ENCODE peak calls at places on chromosomes 4 and X, in six cellular contexts. One of them, this sample, is unnamed.
A peak's percentile ranks its signal among the peaks of the same experiment; 100 is the strongest.

GRCh38 chrX:20294957-20295356 is 28.2 kb upstream of the RPS6KA3 start:
- DNase-seq in neuronal stem cell: no peak
- DNase-seq in mesendoderm: no peak
- DNase-seq in H1: no peak
- DNase-seq in trophoblast cell: no peak
- DNase-seq in IMR-90: no peak
- DNase-seq in this sample: no peak

GRCh38 chr4:124940387-124940786 is 227.9 kb upstream of the ANKRD50 start:
- DNase-seq in H1: no peak
- DNase-seq in mesendoderm: peak; percentile 66
- DNase-seq in IMR-90: peak; percentile 98
- DNase-seq in trophoblast cell: peak; percentile 90
- DNase-seq in neuronal stem cell: no peak
- DNase-seq in this sample: peak; percentile 79

GRCh38 chr4:70670332-70671014 is 4.2 kb upstream of the JCHAIN start:
- DNase-seq in mesendoderm: no peak
- DNase-seq in H1: no peak
- DNase-seq in neuronal stem cell: no peak
- DNase-seq in trophoblast cell: no peak
- DNase-seq in IMR-90: peak; percentile 75
- DNase-seq in this sample: no peak

GRCh38 chr4:145041378-145041777 is 56.6 kb downstream of the ANAPC10 start:
- DNase-seq in IMR-90: no peak
- DNase-seq in neuronal stem cell: no peak
- DNase-seq in mesendoderm: no peak
- DNase-seq in trophoblast cell: no peak
- DNase-seq in H1: no peak
- DNase-seq in this sample: no peak

GRCh38 chrX:132258509-132258908 is 39.3 kb upstream of the RAP2C start:
- DNase-seq in neuronal stem cell: no peak
- DNase-seq in trophoblast cell: no peak
- DNase-seq in IMR-90: no peak
- DNase-seq in H1: no peak
- DNase-seq in mesendoderm: no peak
- DNase-seq in this sample: no peak

GRCh38 chr4:78880874-78881492 is 58.3 kb downstream of the PAQR3 start:
- DNase-seq in IMR-90: no peak
- DNase-seq in mesendoderm: no peak
- DNase-seq in H1: no peak
- DNase-seq in trophoblast cell: no peak
- DNase-seq in neuronal stem cell: no peak
- DNase-seq in this sample: no peak

GRCh38 chr4:98586231-98586630 is 72.2 kb downstream of the TSPAN5 start:
- DNase-seq in neuronal stem cell: no peak
- DNase-seq in H1: no peak
- DNase-seq in IMR-90: no peak
- DNase-seq in mesendoderm: no peak
- DNase-seq in trophoblast cell: no peak
- DNase-seq in this sample: no peak

GRCh38 chrX:10239611-10240064 is 82.9 kb downstream of the CLCN4 start:
- DNase-seq in IMR-90: peak; percentile 77
- DNase-seq in mesendoderm: no peak
- DNase-seq in trophoblast cell: no peak
- DNase-seq in neuronal stem cell: no peak
- DNase-seq in H1: no peak
- DNase-seq in this sample: peak; percentile 44

GRCh38 chr4:125368161-125368560 is 53.4 kb downstream of the FAT4 start:
- DNase-seq in trophoblast cell: no peak
- DNase-seq in IMR-90: peak; percentile 70
- DNase-seq in H1: no peak
- DNase-seq in mesendoderm: no peak
- DNase-seq in neuronal stem cell: no peak
- DNase-seq in this sample: peak; percentile 19

GRCh38 chr4:24912252-24913098 is at the start of gene CCDC149:
- DNase-seq in neuronal stem cell: peak; percentile 51
- DNase-seq in IMR-90: peak; percentile 57
- DNase-seq in H1: peak; percentile 79
- DNase-seq in mesendoderm: peak; percentile 89
- DNase-seq in trophoblast cell: peak; percentile 77
- DNase-seq in this sample: peak; percentile 64

GRCh38 chrX:68846536-68846935 is 17.7 kb downstream of the EFNB1 start:
- DNase-seq in IMR-90: peak; percentile 22
- DNase-seq in trophoblast cell: no peak
- DNase-seq in mesendoderm: peak; percentile 75
- DNase-seq in neuronal stem cell: peak; percentile 44
- DNase-seq in H1: peak; percentile 55
- DNase-seq in this sample: peak; percentile 54

GRCh38 chr4:133000012-133000411 is 149.1 kb upstream of the PCDH10 start:
- DNase-seq in mesendoderm: peak; percentile 14
- DNase-seq in neuronal stem cell: no peak
- DNase-seq in IMR-90: no peak
- DNase-seq in trophoblast cell: peak; percentile 65
- DNase-seq in H1: no peak
- DNase-seq in this sample: peak; percentile 70

GRCh38 chr4:66887061-66887460 is 658.2 kb downstream of the CENPC start:
- DNase-seq in H1: no peak
- DNase-seq in trophoblast cell: no peak
- DNase-seq in neuronal stem cell: no peak
- DNase-seq in mesendoderm: no peak
- DNase-seq in IMR-90: no peak
- DNase-seq in this sample: no peak

GRCh38 chr4:169741569-169741968 is 16.2 kb downstream of the HPF1 start:
- DNase-seq in trophoblast cell: no peak
- DNase-seq in H1: no peak
- DNase-seq in IMR-90: no peak
- DNase-seq in mesendoderm: no peak
- DNase-seq in neuronal stem cell: no peak
- DNase-seq in this sample: peak; percentile 14

GRCh38 chrX:23952984-23953907 is 45.4 kb downstream of the CXorf58 start:
- DNase-seq in IMR-90: no peak
- DNase-seq in neuronal stem cell: no peak
- DNase-seq in trophoblast cell: peak; percentile 60
- DNase-seq in mesendoderm: peak; percentile 76
- DNase-seq in H1: no peak
- DNase-seq in this sample: no peak

GRCh38 chr4:128354205-128354821 is 66.7 kb upstream of the PGRMC2 start:
- DNase-seq in trophoblast cell: peak; percentile 96
- DNase-seq in IMR-90: peak; percentile 97
- DNase-seq in mesendoderm: peak; percentile 88
- DNase-seq in H1: no peak
- DNase-seq in neuronal stem cell: peak; percentile 11
- DNase-seq in this sample: peak; percentile 95

GRCh38 chr4:15755781-15756180 is 22.3 kb upstream of the CD38 start:
- DNase-seq in trophoblast cell: no peak
- DNase-seq in neuronal stem cell: no peak
- DNase-seq in mesendoderm: no peak
- DNase-seq in IMR-90: peak; percentile 12
- DNase-seq in H1: no peak
- DNase-seq in this sample: peak; percentile 56

GRCh38 chr4:48968814-48969213 is 17.3 kb upstream of the CWH43 start:
- DNase-seq in trophoblast cell: peak; percentile 76
- DNase-seq in mesendoderm: no peak
- DNase-seq in IMR-90: peak; percentile 96
- DNase-seq in H1: no peak
- DNase-seq in neuronal stem cell: no peak
- DNase-seq in this sample: peak; percentile 50

GRCh38 chrX:133607419-133608348 is 192.4 kb upstream of the GPC4 start:
- DNase-seq in neuronal stem cell: no peak
- DNase-seq in IMR-90: no peak
- DNase-seq in H1: no peak
- DNase-seq in trophoblast cell: no peak
- DNase-seq in mesendoderm: no peak
- DNase-seq in this sample: no peak

GRCh38 chr4:152614337-152614736 is 65.5 kb downstream of the TMEM154 start:
- DNase-seq in trophoblast cell: peak; percentile 38
- DNase-seq in H1: peak; percentile 35
- DNase-seq in mesendoderm: no peak
- DNase-seq in IMR-90: no peak
- DNase-seq in neuronal stem cell: no peak
- DNase-seq in this sample: no peak

GRCh38 chr4:82891728-82892466 is 944 bp upstream of the SEC31A start:
- DNase-seq in H1: no peak
- DNase-seq in trophoblast cell: no peak
- DNase-seq in neuronal stem cell: no peak
- DNase-seq in mesendoderm: peak; percentile 52
- DNase-seq in IMR-90: peak; percentile 35
- DNase-seq in this sample: peak; percentile 55

GRCh38 chr4:41169256-41169655 is 45.1 kb downstream of the APBB2 start:
- DNase-seq in IMR-90: no peak
- DNase-seq in neuronal stem cell: no peak
- DNase-seq in H1: no peak
- DNase-seq in trophoblast cell: peak; percentile 74
- DNase-seq in mesendoderm: no peak
- DNase-seq in this sample: no peak

GRCh38 chr4:154877110-154877760 is 96.2 kb downstream of the RBM46 start:
- DNase-seq in mesendoderm: no peak
- DNase-seq in IMR-90: peak; percentile 32
- DNase-seq in H1: no peak
- DNase-seq in trophoblast cell: no peak
- DNase-seq in neuronal stem cell: no peak
- DNase-seq in this sample: no peak

GRCh38 chr4:109827672-109828071 is at the start of gene RRH:
- DNase-seq in trophoblast cell: no peak
- DNase-seq in IMR-90: no peak
- DNase-seq in mesendoderm: no peak
- DNase-seq in neuronal stem cell: no peak
- DNase-seq in H1: no peak
- DNase-seq in this sample: no peak

GRCh38 chr4:60805500-60806313 is 394.4 kb upstream of the ADGRL3 start:
- DNase-seq in IMR-90: peak; percentile 31
- DNase-seq in trophoblast cell: peak; percentile 74
- DNase-seq in mesendoderm: peak; percentile 65
- DNase-seq in H1: no peak
- DNase-seq in neuronal stem cell: peak; percentile 21
- DNase-seq in this sample: peak; percentile 44

GRCh38 chr4:37876156-37876555 is 14.7 kb upstream of the TBC1D1 start:
- DNase-seq in mesendoderm: no peak
- DNase-seq in IMR-90: peak; percentile 20
- DNase-seq in H1: no peak
- DNase-seq in trophoblast cell: no peak
- DNase-seq in neuronal stem cell: no peak
- DNase-seq in this sample: no peak
- H3K23ac ChIP-seq in mesendoderm: no peak overlapping the region
- H3K23ac ChIP-seq in IMR-90: no peak overlapping the region
- H3K23ac ChIP-seq in H1: no peak overlapping the region
- H3K23ac ChIP-seq in trophoblast cell: no peak overlapping the region
- H3K23ac ChIP-seq in neuronal stem cell: no peak overlapping the region
- H3K23ac ChIP-seq in this sample: no peak overlapping the region

DNA sequence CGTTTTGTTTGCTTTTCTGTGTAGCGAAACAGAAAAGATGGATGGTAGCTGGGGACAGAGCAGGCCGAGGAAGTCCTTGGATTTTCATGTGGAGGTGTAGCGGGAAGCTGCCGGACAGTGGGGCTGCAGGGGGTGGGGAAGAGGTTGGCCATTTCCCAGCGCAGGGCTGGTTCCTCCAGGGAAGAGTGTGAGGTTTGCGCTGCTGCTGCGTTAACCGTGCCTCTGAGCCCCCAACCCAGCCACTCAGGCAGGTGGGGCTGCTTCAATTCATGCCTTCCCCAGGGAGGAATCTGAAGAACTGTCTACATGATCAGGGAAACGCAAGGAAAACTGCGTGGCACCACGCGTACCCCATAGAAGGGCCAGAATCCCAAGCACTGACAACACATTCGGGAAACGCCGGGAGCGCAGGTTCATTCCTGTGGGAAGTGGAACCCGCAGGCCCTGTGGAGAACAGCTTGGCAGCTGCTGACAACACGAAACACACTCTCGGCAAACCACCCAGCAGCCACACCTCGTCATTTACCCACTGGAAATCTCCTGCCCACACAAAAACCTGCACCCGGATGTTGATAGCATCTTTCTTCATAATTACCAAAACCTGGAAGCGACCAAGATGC is 57.7 kb downstream of the PCGF3 start:
- DNase-seq in H1: no peak
- DNase-seq in IMR-90: no peak
- DNase-seq in trophoblast cell: peak; percentile 52
- DNase-seq in mesendoderm: no peak
- DNase-seq in neuronal stem cell: no peak
- DNase-seq in this sample: no peak
- H3K36me3 ChIP-seq in H1: peaks cover 41% of the 10 kb centered on the region
- H3K36me3 ChIP-seq in IMR-90: peaks cover 66% of the 10 kb centered on the region
- H3K36me3 ChIP-seq in trophoblast cell: peaks cover 64% of the 10 kb centered on the region
- H3K36me3 ChIP-seq in mesendoderm: peaks cover 12% of the 10 kb centered on the region
- H3K36me3 ChIP-seq in neuronal stem cell: peaks cover 65% of the 10 kb centered on the region
- H3K36me3 ChIP-seq in this sample: peaks cover 73% of the 10 kb centered on the region

DNA sequence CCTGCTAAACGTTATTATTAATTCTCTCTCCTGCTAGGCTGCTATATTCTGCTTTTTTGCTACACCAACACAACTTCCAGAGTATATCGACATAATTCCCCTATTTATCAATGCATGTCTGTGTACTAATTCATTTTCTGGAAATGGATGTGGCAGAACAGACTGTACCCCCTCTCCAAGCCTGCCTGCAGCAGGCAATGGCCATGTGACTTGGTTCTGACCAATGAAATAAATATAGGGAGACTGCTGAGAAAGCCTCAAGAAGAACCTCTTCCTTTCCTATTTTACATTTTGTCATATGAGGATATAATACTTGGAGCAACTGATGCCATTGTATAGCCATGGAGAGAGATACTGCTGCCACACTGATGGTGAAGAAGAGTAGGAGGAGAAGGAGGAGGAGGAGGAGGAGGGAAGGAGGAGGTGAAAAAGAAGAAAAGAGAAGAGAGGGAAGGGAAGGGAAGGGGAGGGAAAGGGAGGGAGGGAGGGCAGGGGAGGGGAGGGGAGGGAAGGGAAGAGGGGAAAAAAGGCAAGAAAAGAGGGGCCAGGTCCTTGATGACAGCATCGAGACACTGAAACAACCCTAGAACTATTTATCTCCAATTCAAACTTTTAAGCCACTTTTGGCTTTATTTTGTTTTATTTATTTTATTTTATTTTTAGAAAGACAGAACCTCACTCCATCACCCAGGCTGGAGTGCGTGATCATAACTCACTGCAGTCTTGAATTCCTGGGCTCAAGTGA is 57.0 kb upstream of the SPP1 start:
- DNase-seq in mesendoderm: no peak
- DNase-seq in trophoblast cell: no peak
- DNase-seq in IMR-90: no peak
- DNase-seq in H1: no peak
- DNase-seq in neuronal stem cell: no peak
- DNase-seq in this sample: no peak
- H3K4me3 ChIP-seq in mesendoderm: no peak overlapping the region
- H3K4me3 ChIP-seq in trophoblast cell: no peak overlapping the region
- H3K4me3 ChIP-seq in IMR-90: no peak overlapping the region
- H3K4me3 ChIP-seq in H1: peak overlapping the region; percentile 69
- H3K4me3 ChIP-seq in neuronal stem cell: no peak overlapping the region
- H3K4me3 ChIP-seq in this sample: no peak overlapping the region

GRCh38 chr4:8239226-8239625 is 30.3 kb upstream of the HTRA3 start:
- DNase-seq in IMR-90: no peak
- DNase-seq in mesendoderm: no peak
- DNase-seq in trophoblast cell: no peak
- DNase-seq in neuronal stem cell: no peak
- DNase-seq in H1: no peak
- DNase-seq in this sample: no peak
- H3K23ac ChIP-seq in IMR-90: no peak overlapping the region
- H3K23ac ChIP-seq in mesendoderm: no peak overlapping the region
- H3K23ac ChIP-seq in trophoblast cell: no peak overlapping the region
- H3K23ac ChIP-seq in neuronal stem cell: peak overlapping the region; percentile 93
- H3K23ac ChIP-seq in H1: no peak overlapping the region
- H3K23ac ChIP-seq in this sample: no peak overlapping the region